ENCODE peak calls at places on chromosomes 11 and 22, in four cellular contexts. One of them, this sample, is unnamed.

GRCh38 chr11:120575461-120575860 is 63.9 kb downstream of the GRIK4 start:
- DNase-seq in CD4-positive, alpha-beta memory T cell: no peak
- DNase-seq in fibroblast of villous mesenchyme: no peak
- DNase-seq in kidney epithelial cell: no peak
- DNase-seq in this sample: no peak

GRCh38 chr11:73838443-73839122 is 38.1 kb downstream of the COA4 start:
- DNase-seq in kidney epithelial cell: peak; percentile 23
- DNase-seq in CD4-positive, alpha-beta memory T cell: no peak
- DNase-seq in fibroblast of villous mesenchyme: peak; percentile 53
- DNase-seq in this sample: no peak

GRCh38 chr22:47300698-47301405 is 538.4 kb downstream of the TBC1D22A start:
- DNase-seq in fibroblast of villous mesenchyme: no peak
- DNase-seq in CD4-positive, alpha-beta memory T cell: no peak
- DNase-seq in kidney epithelial cell: no peak
- DNase-seq in this sample: no peak

GRCh38 chr22:26851125-26851524 is 193.7 kb downstream of the MIAT start:
- DNase-seq in CD4-positive, alpha-beta memory T cell: no peak
- DNase-seq in kidney epithelial cell: no peak
- DNase-seq in fibroblast of villous mesenchyme: no peak
- DNase-seq in this sample: no peak

GRCh38 chr11:61332266-61332822 is 561 bp downstream of the DDB1 start:
- DNase-seq in CD4-positive, alpha-beta memory T cell: no peak
- DNase-seq in kidney epithelial cell: no peak
- DNase-seq in fibroblast of villous mesenchyme: peak; percentile 54
- DNase-seq in this sample: no peak

GRCh38 chr22:48267681-48268080 is 1505.2 kb downstream of the TBC1D22A start:
- DNase-seq in fibroblast of villous mesenchyme: no peak
- DNase-seq in CD4-positive, alpha-beta memory T cell: no peak
- DNase-seq in kidney epithelial cell: no peak
- DNase-seq in this sample: no peak

GRCh38 chr11:96412761-96413381 is 23.1 kb downstream of the JRKL start:
- DNase-seq in CD4-positive, alpha-beta memory T cell: no peak
- DNase-seq in kidney epithelial cell: no peak
- DNase-seq in fibroblast of villous mesenchyme: no peak
- DNase-seq in this sample: no peak

GRCh38 chr11:69398529-69399492 is 82.7 kb upstream of the LINC01488 start:
- DNase-seq in fibroblast of villous mesenchyme: peak; percentile 52
- DNase-seq in CD4-positive, alpha-beta memory T cell: no peak
- DNase-seq in kidney epithelial cell: no peak
- DNase-seq in this sample: no peak

GRCh38 chr22:27853404-27853803 is 51.8 kb upstream of the MN1 start:
- DNase-seq in kidney epithelial cell: no peak
- DNase-seq in fibroblast of villous mesenchyme: peak; percentile 86
- DNase-seq in CD4-positive, alpha-beta memory T cell: no peak
- DNase-seq in this sample: no peak

GRCh38 chr11:46293616-46294015 is 16.2 kb downstream of the CREB3L1 start:
- DNase-seq in fibroblast of villous mesenchyme: peak; percentile 63
- DNase-seq in CD4-positive, alpha-beta memory T cell: no peak
- DNase-seq in kidney epithelial cell: no peak
- DNase-seq in this sample: no peak

GRCh38 chr22:49892226-49892899 is 25.9 kb downstream of the ALG12 start:
- DNase-seq in CD4-positive, alpha-beta memory T cell: no peak
- DNase-seq in kidney epithelial cell: no peak
- DNase-seq in fibroblast of villous mesenchyme: no peak
- DNase-seq in this sample: no peak

GRCh38 chr11:115848080-115848479 is 343.9 kb upstream of the CADM1 start:
- DNase-seq in fibroblast of villous mesenchyme: no peak
- DNase-seq in kidney epithelial cell: no peak
- DNase-seq in CD4-positive, alpha-beta memory T cell: no peak
- DNase-seq in this sample: no peak

GRCh38 chr11:135006800-135007199 is 594.8 kb upstream of the B3GAT1 start:
- DNase-seq in fibroblast of villous mesenchyme: no peak
- DNase-seq in kidney epithelial cell: no peak
- DNase-seq in CD4-positive, alpha-beta memory T cell: no peak
- DNase-seq in this sample: no peak

GRCh38 chr11:115778928-115779650 is 274.9 kb upstream of the CADM1 start:
- DNase-seq in fibroblast of villous mesenchyme: no peak
- DNase-seq in kidney epithelial cell: no peak
- DNase-seq in CD4-positive, alpha-beta memory T cell: no peak
- DNase-seq in this sample: no peak

GRCh38 chr22:23789638-23790037 is 2.9 kb downstream of the SMARCB1 start:
- DNase-seq in CD4-positive, alpha-beta memory T cell: no peak
- DNase-seq in kidney epithelial cell: no peak
- DNase-seq in fibroblast of villous mesenchyme: no peak
- DNase-seq in this sample: no peak

GRCh38 chr11:133982901-133983300 is 26.1 kb upstream of the IGSF9B start:
- DNase-seq in CD4-positive, alpha-beta memory T cell: no peak
- DNase-seq in kidney epithelial cell: no peak
- DNase-seq in fibroblast of villous mesenchyme: no peak
- DNase-seq in this sample: no peak

GRCh38 chr11:57205046-57205671 is 23.4 kb downstream of the LRRC55 start:
- DNase-seq in fibroblast of villous mesenchyme: peak; percentile 45
- DNase-seq in kidney epithelial cell: no peak
- DNase-seq in CD4-positive, alpha-beta memory T cell: no peak
- DNase-seq in this sample: no peak

GRCh38 chr22:40434745-40435144 is 64.4 kb downstream of the SGSM3 start:
- DNase-seq in fibroblast of villous mesenchyme: no peak
- DNase-seq in CD4-positive, alpha-beta memory T cell: no peak
- DNase-seq in kidney epithelial cell: no peak
- DNase-seq in this sample: no peak

GRCh38 chr22:40434101-40434500 is 63.7 kb downstream of the SGSM3 start:
- DNase-seq in fibroblast of villous mesenchyme: no peak
- DNase-seq in CD4-positive, alpha-beta memory T cell: no peak
- DNase-seq in kidney epithelial cell: no peak
- DNase-seq in this sample: no peak

GRCh38 chr22:40432167-40432566 is 61.8 kb downstream of the SGSM3 start:
- DNase-seq in fibroblast of villous mesenchyme: no peak
- DNase-seq in CD4-positive, alpha-beta memory T cell: no peak
- DNase-seq in kidney epithelial cell: no peak
- DNase-seq in this sample: no peak

GRCh38 chr22:40432625-40433024 is 62.2 kb downstream of the SGSM3 start:
- DNase-seq in kidney epithelial cell: no peak
- DNase-seq in CD4-positive, alpha-beta memory T cell: no peak
- DNase-seq in fibroblast of villous mesenchyme: no peak
- DNase-seq in this sample: no peak

DNA sequence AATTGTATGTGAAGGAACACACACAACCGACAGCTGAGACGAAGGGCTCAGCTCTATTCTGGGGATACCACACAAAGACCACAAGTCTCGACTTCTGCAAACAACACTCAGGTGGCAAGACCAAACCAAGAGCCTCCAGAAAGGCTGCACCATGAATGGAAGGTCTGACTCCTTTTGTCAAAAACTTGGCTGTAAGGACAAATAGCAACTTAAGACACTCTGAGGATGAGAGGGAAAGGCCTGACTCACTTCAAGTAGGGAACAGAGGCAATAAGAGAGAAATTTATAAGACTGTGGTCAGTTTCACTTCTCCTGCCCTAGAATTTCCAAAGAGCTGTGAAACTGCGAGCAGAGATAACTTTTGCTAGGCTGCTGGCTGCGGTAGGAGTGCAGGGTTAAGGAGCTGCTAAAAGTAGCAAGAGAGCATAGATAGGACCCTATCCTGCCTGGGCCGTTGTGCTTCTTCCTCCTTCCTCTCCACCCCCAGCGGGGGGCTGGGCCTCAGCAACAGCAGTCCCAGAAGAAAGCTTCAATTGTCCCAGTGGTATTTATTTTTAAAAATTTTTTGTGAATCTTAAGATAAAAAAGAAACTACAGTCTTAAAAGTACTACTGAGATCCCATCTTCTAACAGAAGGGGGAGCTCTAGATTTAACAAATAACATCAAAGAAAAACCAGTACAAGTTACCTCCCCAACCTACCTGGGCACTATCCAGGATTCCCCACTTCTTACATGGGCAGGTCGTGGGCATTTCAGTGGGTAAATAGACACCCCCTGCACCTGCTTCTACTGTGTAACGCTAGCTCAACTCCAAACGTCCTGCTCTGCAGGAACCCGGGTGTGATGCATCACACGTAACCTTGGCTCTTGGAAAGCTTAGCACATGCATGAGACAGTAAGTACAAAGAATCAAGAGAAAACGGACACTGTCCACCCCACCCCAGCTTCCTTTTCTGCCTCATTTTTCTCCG is 66.4 kb downstream of the SGSM3 start:
- DNase-seq in kidney epithelial cell: peak; percentile 21
- DNase-seq in CD4-positive, alpha-beta memory T cell: peak; percentile 63
- DNase-seq in fibroblast of villous mesenchyme: peak; percentile 83
- DNase-seq in this sample: peak; percentile 74
- H3K4me3 ChIP-seq in kidney epithelial cell: no peak overlapping the region
- H3K4me3 ChIP-seq in CD4-positive, alpha-beta memory T cell: no peak overlapping the region
- H3K4me3 ChIP-seq in fibroblast of villous mesenchyme: peak overlapping the region; percentile 28
- H3K4me3 ChIP-seq in this sample: no peak overlapping the region

DNA sequence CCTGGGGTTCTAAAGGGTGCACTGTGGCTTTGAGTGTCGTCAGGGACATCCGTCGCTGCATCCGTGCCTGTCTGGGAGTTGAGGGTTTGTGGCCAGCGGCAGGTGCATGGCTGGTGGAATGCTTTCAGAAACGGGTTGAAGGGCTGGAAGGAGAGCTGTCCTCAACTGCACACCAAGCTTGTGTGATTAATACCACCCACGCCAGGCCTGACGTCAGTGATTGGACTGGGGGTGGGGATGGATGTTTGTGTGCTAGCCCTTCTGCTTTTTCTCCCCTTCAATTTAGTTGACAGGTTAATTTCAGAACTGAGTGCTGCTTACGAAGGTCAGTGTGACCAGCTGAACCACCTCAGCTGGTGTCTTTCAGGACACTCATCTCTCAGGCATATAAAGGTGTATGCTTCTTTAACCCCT is 3.2 kb upstream of the GAB2 start:
- DNase-seq in CD4-positive, alpha-beta memory T cell: no peak
- DNase-seq in fibroblast of villous mesenchyme: peak; percentile 86
- DNase-seq in kidney epithelial cell: peak; percentile 65
- DNase-seq in this sample: peak; percentile 70
- H3K4me3 ChIP-seq in CD4-positive, alpha-beta memory T cell: no peak overlapping the region
- H3K4me3 ChIP-seq in fibroblast of villous mesenchyme: no peak overlapping the region
- H3K4me3 ChIP-seq in kidney epithelial cell: no peak overlapping the region
- H3K4me3 ChIP-seq in this sample: no peak overlapping the region

DNA sequence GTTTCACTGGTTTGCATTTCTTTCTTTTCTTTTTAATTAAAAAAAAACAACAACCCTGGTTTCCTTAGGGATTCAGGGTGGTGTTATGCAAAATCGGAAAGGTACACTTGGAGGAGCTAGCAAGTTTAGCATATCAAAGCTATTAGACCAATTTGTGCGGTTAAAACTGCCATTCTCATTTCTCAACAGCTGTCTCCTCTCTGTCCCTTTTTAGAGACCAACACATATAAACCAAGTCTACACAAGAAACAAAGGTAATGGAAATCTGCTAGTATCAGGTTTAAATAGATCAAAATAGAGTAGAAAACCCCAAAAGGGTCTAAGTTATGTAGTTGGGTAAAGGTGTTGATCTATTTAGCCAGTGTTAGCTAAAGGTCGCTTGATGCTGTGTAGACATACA is 1.7 kb upstream of the SESN3 start:
- DNase-seq in kidney epithelial cell: no peak
- DNase-seq in fibroblast of villous mesenchyme: no peak
- DNase-seq in CD4-positive, alpha-beta memory T cell: no peak
- DNase-seq in this sample: no peak
- H3K4me3 ChIP-seq in kidney epithelial cell: peak overlapping the region; percentile 37
- H3K4me3 ChIP-seq in fibroblast of villous mesenchyme: no peak overlapping the region
- H3K4me3 ChIP-seq in CD4-positive, alpha-beta memory T cell: peak overlapping the region; percentile 72
- H3K4me3 ChIP-seq in this sample: no peak overlapping the region

DNA sequence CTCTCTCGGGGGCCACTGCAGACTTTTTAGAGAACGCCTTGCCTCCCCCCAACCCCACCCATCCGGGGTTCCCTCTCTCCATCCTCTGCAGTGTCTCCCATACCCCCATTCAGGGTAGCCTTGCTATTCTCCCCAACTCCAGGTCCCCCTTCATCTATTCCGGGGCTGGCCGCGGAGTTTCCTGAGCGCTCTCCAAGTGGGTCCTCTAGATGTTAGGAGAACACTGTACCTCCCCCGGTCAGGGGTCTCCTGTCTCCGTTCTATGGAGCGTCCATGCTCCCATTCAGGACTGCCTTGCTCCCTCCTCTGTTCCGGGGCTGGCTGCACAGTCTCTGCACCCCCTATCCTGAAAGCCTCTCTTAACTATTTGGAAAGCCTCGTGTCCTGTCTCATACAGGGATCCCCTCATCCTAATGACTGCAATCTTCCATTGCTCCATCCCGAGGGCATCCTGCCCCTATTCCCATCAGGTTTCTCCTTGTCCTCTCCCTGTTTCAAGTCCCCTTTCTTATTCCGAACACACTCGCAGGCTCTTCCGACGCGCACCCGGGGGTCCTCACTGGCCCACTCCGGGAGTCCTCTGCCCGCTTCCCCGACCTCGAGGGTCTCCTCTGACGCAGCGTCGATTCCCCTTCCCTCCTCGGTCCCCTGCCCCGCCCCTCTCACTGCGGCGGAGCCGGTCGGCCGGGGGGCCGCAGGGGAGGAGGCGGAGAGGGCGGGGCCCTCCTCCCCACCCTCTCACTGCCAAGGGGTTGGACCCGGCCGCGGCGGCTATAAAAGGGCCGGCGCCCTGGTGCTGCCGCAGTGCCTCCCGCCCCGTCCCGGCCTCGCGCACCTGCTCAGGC is at the start of gene NEFH:
- DNase-seq in fibroblast of villous mesenchyme: no peak
- DNase-seq in kidney epithelial cell: no peak
- DNase-seq in CD4-positive, alpha-beta memory T cell: no peak
- DNase-seq in this sample: no peak
- H3K4me3 ChIP-seq in fibroblast of villous mesenchyme: peak within 1 kb of the TSS; percentile 29
- H3K4me3 ChIP-seq in kidney epithelial cell: peak within 1 kb of the TSS; percentile 1
- H3K4me3 ChIP-seq in CD4-positive, alpha-beta memory T cell: no peak within 1 kb of the TSS
- H3K4me3 ChIP-seq in this sample: no peak within 1 kb of the TSS

GRCh38 chr11:65419460-65419772 is 3.2 kb upstream of the NEAT1 start:
- DNase-seq in CD4-positive, alpha-beta memory T cell: no peak
- DNase-seq in fibroblast of villous mesenchyme: no peak
- DNase-seq in kidney epithelial cell: no peak
- DNase-seq in this sample: no peak
- H3K4me3 ChIP-seq in CD4-positive, alpha-beta memory T cell: peak overlapping the region; percentile 95
- H3K4me3 ChIP-seq in fibroblast of villous mesenchyme: peak overlapping the region; percentile 69
- H3K4me3 ChIP-seq in kidney epithelial cell: peak overlapping the region; percentile 17
- H3K4me3 ChIP-seq in this sample: peak overlapping the region; percentile 63

DNA sequence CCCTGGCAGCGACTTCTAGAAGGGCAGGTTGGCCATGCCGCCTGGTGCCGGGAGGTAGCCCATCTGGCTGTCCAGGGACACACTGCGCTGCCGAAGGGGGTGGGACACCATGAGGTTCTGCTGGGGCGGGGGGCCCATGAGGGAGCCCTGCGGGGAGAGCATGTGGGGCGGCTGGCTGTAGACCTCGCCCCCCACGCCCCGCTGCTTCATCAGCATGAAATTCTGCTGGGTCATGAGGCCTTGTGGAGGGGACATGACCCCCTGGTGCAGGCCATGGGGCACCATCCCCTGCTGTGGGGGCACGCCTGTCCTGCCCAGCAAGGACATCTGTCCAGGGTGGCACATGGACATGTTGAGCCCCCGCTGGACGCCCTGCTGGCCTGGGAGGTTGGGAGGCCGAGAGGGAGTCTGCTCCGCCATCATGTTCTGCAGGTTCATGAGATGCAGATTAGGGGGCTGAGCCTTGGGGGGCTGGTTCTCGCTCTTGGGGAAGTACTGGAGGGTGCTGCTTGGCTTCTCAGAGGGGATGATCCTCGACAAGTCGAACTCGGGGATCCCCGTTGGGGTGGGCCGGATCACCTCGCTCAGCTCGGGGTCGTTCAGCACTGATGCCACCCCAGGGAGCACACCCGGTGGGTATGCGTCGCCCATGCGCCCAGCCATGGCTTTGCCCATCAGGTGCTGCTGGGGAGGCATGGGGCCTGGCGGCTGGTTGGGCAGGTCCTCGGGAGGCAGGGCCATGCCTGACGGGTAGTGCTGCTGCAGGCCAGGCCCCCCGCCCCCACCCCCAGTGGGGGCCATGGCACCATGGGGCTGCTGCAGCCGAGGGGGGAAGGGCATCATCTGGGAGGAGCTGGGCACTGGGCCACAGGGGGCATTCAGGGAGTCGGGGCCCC is 15.0 kb downstream of the CXCR5 start:
- DNase-seq in fibroblast of villous mesenchyme: no peak
- DNase-seq in kidney epithelial cell: no peak
- DNase-seq in CD4-positive, alpha-beta memory T cell: no peak
- DNase-seq in this sample: no peak
- H3K4me3 ChIP-seq in fibroblast of villous mesenchyme: no peak overlapping the region
- H3K4me3 ChIP-seq in kidney epithelial cell: no peak overlapping the region
- H3K4me3 ChIP-seq in CD4-positive, alpha-beta memory T cell: no peak overlapping the region
- H3K4me3 ChIP-seq in this sample: no peak overlapping the region